ENCODE peak calls at places on chromosomes 4 and X, in five cellular contexts. I is GM23248, Y is fibroblast of lung, B is tibial artery, P is AG04450. C is an unnamed sample.

GRCh38 chrX:124211312-124211942 is 121.0 kb upstream of the TEX13D start:
- DNase-seq in B (no peak), Y (peak), P (no peak), I (peak), C (no peak)

GRCh38 chr4:10096201-10096975 is 20.2 kb downstream of the WDR1 start:
- DNase-seq in I (peak), P (peak), B (peak), Y (peak), C (peak)

GRCh38 chrX:129823115-129823514 is 20.6 kb downstream of the ZDHHC9 start:
- DNase-seq in Y (peak), I (peak), P (no peak), B (no peak), C (no peak)

GRCh38 chr4:90841676-90842075 is 714.5 kb downstream of the CCSER1 start:
- DNase-seq in Y (peak), I (no peak), P (no peak), B (no peak), C (no peak)

GRCh38 chr4:8123389-8123788 is 35.2 kb downstream of the ABLIM2 start:
- DNase-seq in P (no peak), Y (no peak), I (no peak), B (no peak), C (no peak)

GRCh38 chr4:70402762-70403161 is 5.0 kb downstream of the OPRPN start:
- DNase-seq in P (no peak), I (no peak), Y (no peak), B (no peak), C (no peak)

GRCh38 chr4:151866266-151866918 is 105.6 kb upstream of the GATB start:
- DNase-seq in I (no peak), Y (no peak), P (no peak), B (no peak), C (no peak)

GRCh38 chr4:161403781-161404180 is 760.0 kb downstream of the FSTL5 start:
- DNase-seq in B (no peak), I (no peak), Y (no peak), P (no peak), C (no peak)

GRCh38 chrX:15761564-15762191 is 23.6 kb downstream of the CA5B start:
- DNase-seq in B (no peak), I (peak), Y (peak), P (no peak), C (no peak)

GRCh38 chr4:51825341-51825740 is 17.6 kb upstream of the DCUN1D4 start:
- DNase-seq in P (no peak), I (no peak), B (no peak), Y (no peak), C (no peak)
- H3K27ac ChIP-seq in P (no peak), I (no peak), B (no peak), Y (no peak), C (no peak)

GRCh38 chr4:88809561-88810219 is 112.1 kb upstream of the NAP1L5 start:
- DNase-seq in I (peak), B (no peak), P (no peak), Y (peak), C (no peak)
- H3K4me3 ChIP-seq in I (peak), B (no peak), P (no peak), Y (peak), C (no peak)

DNA sequence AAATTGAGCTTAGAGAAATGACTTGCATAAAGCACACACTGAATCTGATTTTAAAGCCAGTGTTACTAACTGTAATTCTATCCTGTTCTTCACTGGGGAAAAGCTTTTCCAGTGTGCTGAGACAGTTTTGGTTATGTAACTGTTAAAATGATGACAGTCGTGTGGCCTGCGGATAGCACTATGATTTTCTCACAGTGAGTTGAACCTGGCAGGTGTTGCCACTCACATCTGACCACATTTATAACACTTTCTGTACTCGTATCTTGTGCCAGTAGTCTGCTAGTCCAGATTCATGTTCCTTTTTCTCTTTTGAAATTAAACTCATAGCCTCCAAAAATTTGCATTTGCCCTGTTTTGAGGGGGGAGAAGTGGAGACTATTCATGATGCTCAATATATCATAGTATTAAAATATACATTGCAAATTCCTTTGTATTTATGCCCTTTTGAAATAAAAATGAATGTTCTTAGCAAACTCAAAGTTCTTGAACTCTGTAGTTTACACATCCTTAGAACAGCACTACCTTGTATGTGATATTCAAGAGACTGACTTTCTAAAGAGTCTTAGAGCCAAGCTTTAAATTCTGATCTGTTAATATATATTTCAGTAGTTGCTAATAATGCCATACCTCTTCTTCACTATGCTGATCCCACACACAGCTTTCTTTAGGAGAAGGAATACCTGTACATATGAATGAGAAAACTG is 132.3 kb downstream of the PDLIM5 start:
- DNase-seq in B (no peak), P (no peak), Y (no peak), I (no peak), C (no peak)
- H3K27ac ChIP-seq in B (no peak), P (no peak), Y (no peak), I (no peak), C (no peak)

GRCh38 chr4:101081166-101081565 is 266.2 kb downstream of the PPP3CA start:
- DNase-seq in I (no peak), Y (no peak), P (no peak), B (no peak), C (no peak)
- H3K4me3 ChIP-seq in I (no peak), Y (no peak), P (no peak), B (no peak), C (no peak)

GRCh38 chrX:13667940-13668339 is 15.0 kb downstream of the TCEANC start:
- DNase-seq in P (no peak), B (no peak), Y (no peak), I (no peak), C (no peak)
- H3K27ac ChIP-seq in P (no peak), B (no peak), Y (no peak), I (no peak), C (no peak)

DNA sequence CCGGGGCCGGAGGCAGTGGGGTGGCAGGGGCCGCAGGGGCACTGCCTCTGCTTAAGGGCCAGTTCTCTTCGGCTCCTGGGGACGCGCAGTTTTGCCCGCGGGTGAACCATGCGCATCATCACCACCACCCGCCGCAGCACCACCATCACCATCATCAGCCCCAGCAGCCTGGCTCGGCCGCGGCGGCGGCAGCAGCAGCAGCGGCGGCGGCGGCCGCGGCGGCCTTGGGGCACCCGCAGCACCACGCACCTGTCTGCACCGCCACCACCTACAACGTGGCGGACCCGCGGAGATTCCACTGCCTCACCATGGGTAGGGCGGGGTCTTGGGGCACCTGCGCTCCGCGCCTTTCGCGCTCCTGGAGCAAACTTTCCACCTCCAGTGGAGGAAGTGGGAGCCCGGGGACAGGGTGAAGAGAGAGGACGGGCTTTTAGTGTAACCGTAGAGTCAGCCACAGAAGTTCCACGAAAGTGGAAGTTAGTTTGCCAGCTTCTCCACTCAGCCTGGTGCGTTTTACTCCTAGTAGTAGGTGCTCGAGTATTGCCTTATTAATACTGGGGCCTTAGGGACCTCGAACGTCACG is 735 bp downstream of the GSX2 start:
- DNase-seq in I (peak), P (no peak), Y (no peak), B (no peak), C (no peak)
- H3K4me3 ChIP-seq in I (peak), P (peak), Y (peak), B (peak), C (peak)

GRCh38 chrX:132491191-132491590 is 2.4 kb upstream of the MBNL3 start:
- DNase-seq in I (no peak), Y (no peak), B (no peak), P (no peak), C (no peak)
- H3K27ac ChIP-seq in I (no peak), Y (no peak), B (no peak), P (no peak), C (no peak)

GRCh38 chr4:38803833-38804653 is 548 bp downstream of the TLR1 start:
- DNase-seq in I (no peak), P (no peak), Y (no peak), B (no peak), C (no peak)
- H3K4me3 ChIP-seq in I (no peak), P (no peak), Y (no peak), B (peak), C (peak)

DNA sequence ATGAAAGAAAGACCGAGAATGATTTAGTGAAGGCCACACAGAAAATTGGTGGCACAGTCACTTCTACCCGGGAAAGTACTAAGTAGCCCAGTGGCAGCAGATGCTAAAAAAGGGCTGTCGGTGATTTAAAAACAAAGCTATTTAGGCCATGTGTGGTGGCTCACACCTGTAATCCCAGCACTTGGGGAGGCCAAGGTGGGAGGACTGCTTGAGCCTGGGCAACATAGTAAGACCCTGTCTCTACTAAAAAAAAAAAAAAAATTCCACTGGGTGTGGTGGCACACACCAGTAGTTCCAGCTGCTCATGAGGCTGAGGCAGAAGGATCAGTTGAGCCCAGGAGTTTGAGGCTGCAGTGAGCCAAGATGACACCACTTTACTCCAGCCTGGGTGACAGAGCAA is 144.2 kb downstream of the CBR4 start:
- DNase-seq in B (no peak), P (no peak), Y (no peak), I (no peak), C (no peak)
- H3K27ac ChIP-seq in B (peak), P (no peak), Y (peak), I (peak), C (no peak)

GRCh38 chrX:17601816-17602215 is 135.5 kb upstream of the SCML1 start:
- DNase-seq in I (no peak), Y (no peak), P (no peak), B (no peak), C (no peak)
- H3K4me3 ChIP-seq in I (no peak), Y (no peak), P (no peak), B (no peak), C (no peak)

C was measured in lower lobe of right lung.